ENCODE peak calls at places on chromosomes 13 and 19, in eight cellular contexts. C, I, O, V, H, T, U and W are unnamed samples.

GRCh38 chr19:40217921-40218890 is at the start of gene TTC9B:
- DNase-seq in T (peak; percentile 64), I (no peak), H (peak; percentile 27), V (no peak), U (no peak), O (no peak), C (no peak), W (no peak)

GRCh38 chr13:31000889-31001288 is 68.4 kb downstream of the TEX26 start:
- DNase-seq in O (no peak), I (no peak), H (no peak), C (no peak), V (no peak), U (no peak), T (no peak), W (no peak)

GRCh38 chr19:8194528-8195275 is 14.5 kb upstream of the CERS4 start:
- DNase-seq in I (peak; percentile 72), V (peak; percentile 35), O (peak; percentile 30), H (peak; percentile 90), C (no peak), U (no peak), T (peak; percentile 65), W (no peak)

GRCh38 chr19:46733693-46734240 is 12.1 kb upstream of the FKRP start:
- DNase-seq in I (no peak), V (no peak), U (no peak), O (no peak), H (no peak), C (no peak), T (peak; percentile 64), W (no peak)

GRCh38 chr13:110684388-110685056 is 21.4 kb downstream of the CARS2 start:
- DNase-seq in H (no peak), U (no peak), C (no peak), T (no peak), I (no peak), V (no peak), O (no peak), W (no peak)

GRCh38 chr19:49017666-49018351 is 918 bp upstream of the LHB start:
- DNase-seq in T (peak; percentile 77), C (peak; percentile 36), I (peak; percentile 80), U (no peak), V (peak; percentile 53), H (peak; percentile 72), O (peak; percentile 43), W (peak; percentile 39)

GRCh38 chr13:48161530-48162179 is 66.8 kb upstream of the MED4 start:
- DNase-seq in T (peak; percentile 70), I (no peak), O (peak; percentile 29), V (peak; percentile 36), C (peak; percentile 44), U (no peak), H (no peak), W (peak; percentile 60)

GRCh38 chr13:47175172-47175806 is 278.4 kb upstream of the HTR2A start:
- DNase-seq in H (no peak), O (no peak), T (no peak), I (no peak), C (no peak), U (peak; percentile 74), V (no peak), W (no peak)

GRCh38 chr13:73519720-73520119 is 460.9 kb downstream of the KLF5 start:
- DNase-seq in I (no peak), T (no peak), V (no peak), H (no peak), U (no peak), C (no peak), O (no peak), W (no peak)

GRCh38 chr19:35236638-35237400 is 8.3 kb upstream of the FAM187B start:
- DNase-seq in U (no peak), T (no peak), V (no peak), H (peak; percentile 60), O (no peak), I (peak; percentile 59), C (no peak), W (no peak)

GRCh38 chr13:40069173-40070044 is 413.9 kb downstream of the COG6 start:
- DNase-seq in C (peak; percentile 80), U (peak; percentile 23), H (peak; percentile 81), O (peak; percentile 76), I (peak; percentile 86), T (peak; percentile 76), V (peak; percentile 80), W (peak; percentile 67)

GRCh38 chr19:31639306-31639705 is 290.1 kb upstream of the TSHZ3 start:
- DNase-seq in O (no peak), U (no peak), V (no peak), H (no peak), C (no peak), T (no peak), I (no peak), W (no peak)

GRCh38 chr13:113210834-113211233 is 1.4 kb downstream of the CUL4A start:
- DNase-seq in T (no peak), H (no peak), C (no peak), O (no peak), U (no peak), I (no peak), V (no peak), W (no peak)

DNA sequence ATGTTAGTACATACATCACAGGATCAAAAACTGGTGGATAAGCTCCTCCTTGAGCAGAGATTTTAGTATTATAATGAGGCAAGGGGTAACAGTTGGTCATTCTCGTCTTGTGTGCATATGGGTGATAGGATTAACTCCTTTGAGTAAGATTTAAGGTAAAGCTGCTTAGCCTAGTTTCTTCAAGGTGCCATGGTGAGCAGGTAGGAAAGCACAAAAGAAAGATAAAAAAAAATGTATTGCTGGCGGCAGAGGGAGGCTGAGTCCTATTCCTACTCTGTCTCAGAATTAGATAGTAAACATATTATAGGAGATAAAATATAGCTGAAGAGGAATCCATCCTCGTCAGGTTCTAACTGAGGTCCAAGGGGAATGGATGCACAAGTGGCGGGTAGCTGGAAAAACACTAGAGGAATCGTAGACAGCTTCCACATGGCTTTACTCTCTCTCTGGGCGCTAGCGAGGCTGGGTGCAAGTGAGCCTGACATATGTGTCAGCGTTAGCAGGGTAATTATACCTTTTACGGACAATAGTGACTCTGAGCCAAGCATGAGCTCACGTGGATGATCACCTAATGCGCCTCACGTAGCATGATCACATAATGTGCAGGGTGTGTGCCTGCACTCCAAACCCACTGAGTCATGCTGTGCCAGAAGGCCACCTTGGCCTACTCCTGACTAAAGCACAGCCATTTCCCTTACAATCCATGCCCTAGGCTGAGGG is 734.3 kb upstream of the MIR17HG start:
- DNase-seq in H (no peak), C (no peak), O (no peak), V (no peak), U (no peak), I (no peak), T (no peak), W (no peak)
- H3K27ac ChIP-seq in H (no peak overlapping the region), C (no peak overlapping the region), O (no peak overlapping the region), V (no peak overlapping the region), U (no peak overlapping the region), I (no peak overlapping the region), T (no peak overlapping the region), W (no peak overlapping the region)

GRCh38 chr19:16285769-16286564 is 38.7 kb upstream of the KLF2 start:
- DNase-seq in H (no peak), I (no peak), O (no peak), C (no peak), U (no peak), V (no peak), T (no peak), W (no peak)
- H3K27ac ChIP-seq in H (no peak overlapping the region), I (no peak overlapping the region), O (no peak overlapping the region), C (peak overlapping the region; percentile 96), U (no peak overlapping the region), V (peak overlapping the region; percentile 83), T (peak overlapping the region; percentile 82), W (peak overlapping the region; percentile 72)

GRCh38 chr13:50634339-50634738 is 209.2 kb downstream of the DLEU7 start:
- DNase-seq in T (no peak), H (no peak), V (no peak), C (no peak), O (no peak), U (no peak), I (no peak), W (no peak)

GRCh38 chr13:50636007-50636704 is 207.3 kb downstream of the DLEU7 start:
- DNase-seq in V (no peak), H (no peak), C (no peak), U (no peak), I (no peak), T (no peak), O (no peak), W (no peak)

GRCh38 chr13:50631041-50631440 is 212.5 kb downstream of the DLEU7 start:
- DNase-seq in C (no peak), I (no peak), O (no peak), U (no peak), T (no peak), V (no peak), H (no peak), W (no peak)

GRCh38 chr13:50635504-50635903 is 208.0 kb downstream of the DLEU7 start:
- DNase-seq in U (no peak), I (no peak), V (no peak), T (no peak), H (no peak), O (no peak), C (no peak), W (peak; percentile 48)
- H3K27ac ChIP-seq in U (no peak overlapping the region), I (no peak overlapping the region), V (peak overlapping the region; percentile 16), T (no peak overlapping the region), H (no peak overlapping the region), O (no peak overlapping the region), C (peak overlapping the region; percentile 34), W (no peak overlapping the region)

DNA sequence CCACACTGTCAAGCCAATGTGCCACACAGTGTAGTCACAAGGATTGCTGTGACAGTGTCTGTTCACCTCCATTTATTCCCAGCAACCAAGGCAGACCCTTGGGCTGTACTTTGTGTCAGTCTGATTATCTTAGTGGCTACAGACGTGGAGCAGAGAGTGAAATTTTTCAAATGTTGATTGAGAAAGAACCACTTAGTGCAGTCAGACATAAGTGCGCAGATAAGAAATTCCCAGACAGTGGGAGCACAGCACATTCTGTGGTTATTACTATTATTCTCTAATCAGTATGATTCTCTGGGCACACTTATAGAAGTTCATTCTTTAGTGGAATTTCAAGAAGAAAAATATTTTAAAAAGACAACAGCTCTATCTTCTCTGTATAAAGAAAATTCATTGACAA is 184.7 kb downstream of the GPC6 start:
- DNase-seq in O (no peak), C (no peak), U (no peak), V (no peak), H (no peak), T (no peak), I (no peak), W (no peak)
- H3K27ac ChIP-seq in O (no peak overlapping the region), C (no peak overlapping the region), U (no peak overlapping the region), V (no peak overlapping the region), H (no peak overlapping the region), T (no peak overlapping the region), I (no peak overlapping the region), W (no peak overlapping the region)